ENCODE peak calls at places on chromosome 19, in ten cellular contexts. One of them, this sample, is unnamed.

GRCh38 chr19:55554749-55555152 is 9.4 kb upstream of the SBK3 start:
- DNase-seq in stimulated activated CD8-positive, alpha-beta memory T cell treated with anti-CD3 and anti-CD28 coated beads, Interleukin-4, amount 100 ng/mL, for 4 hours: no peak
- DNase-seq in hepatic stellate cell: no peak
- DNase-seq in A172: no peak
- DNase-seq in HuH-7.5: no peak
- DNase-seq in non-pigmented ciliary epithelial cell: no peak
- DNase-seq in activated T-helper 1 cell treated with anti-CD3 and anti-CD28 coated beads, Interleukin-12 subunit alpha, Interleukin-12 subunit beta, Interleukin-2, Interleukin-4 antibody, amounts not matched to agents 30 ng/mL and 10 ng/mL and 1 ng/mL, durations not matched to agents 14 hours and 24 hours and 36 hours: no peak
- DNase-seq in ureter: no peak
- DNase-seq in HuH-7: no peak
- DNase-seq in EH: no peak
- DNase-seq in this sample: no peak

GRCh38 chr19:1253514-1254080 is 5.2 kb downstream of the MIDN start:
- DNase-seq in stimulated activated CD8-positive, alpha-beta memory T cell treated with anti-CD3 and anti-CD28 coated beads, Interleukin-4, amount 100 ng/mL, for 4 hours: no peak
- DNase-seq in hepatic stellate cell: no peak
- DNase-seq in A172: no peak
- DNase-seq in HuH-7.5: no peak
- DNase-seq in non-pigmented ciliary epithelial cell: no peak
- DNase-seq in activated T-helper 1 cell treated with anti-CD3 and anti-CD28 coated beads, Interleukin-12 subunit alpha, Interleukin-12 subunit beta, Interleukin-2, Interleukin-4 antibody, amounts not matched to agents 30 ng/mL and 10 ng/mL and 1 ng/mL, durations not matched to agents 14 hours and 24 hours and 36 hours: no peak
- DNase-seq in ureter: no peak
- DNase-seq in HuH-7: no peak
- DNase-seq in EH: no peak
- DNase-seq in this sample: no peak

GRCh38 chr19:44741258-44741731 is 7.2 kb upstream of the BCL3 start:
- DNase-seq in stimulated activated CD8-positive, alpha-beta memory T cell treated with anti-CD3 and anti-CD28 coated beads, Interleukin-4, amount 100 ng/mL, for 4 hours: no peak
- DNase-seq in hepatic stellate cell: no peak
- DNase-seq in A172: no peak
- DNase-seq in HuH-7.5: no peak
- DNase-seq in non-pigmented ciliary epithelial cell: no peak
- DNase-seq in activated T-helper 1 cell treated with anti-CD3 and anti-CD28 coated beads, Interleukin-12 subunit alpha, Interleukin-12 subunit beta, Interleukin-2, Interleukin-4 antibody, amounts not matched to agents 30 ng/mL and 10 ng/mL and 1 ng/mL, durations not matched to agents 14 hours and 24 hours and 36 hours: no peak
- DNase-seq in ureter: no peak
- DNase-seq in HuH-7: no peak
- DNase-seq in EH: no peak
- DNase-seq in this sample: no peak

GRCh38 chr19:17671906-17672305 is 16.2 kb downstream of the UNC13A start:
- DNase-seq in stimulated activated CD8-positive, alpha-beta memory T cell treated with anti-CD3 and anti-CD28 coated beads, Interleukin-4, amount 100 ng/mL, for 4 hours: no peak
- DNase-seq in hepatic stellate cell: no peak
- DNase-seq in A172: peak
- DNase-seq in HuH-7.5: no peak
- DNase-seq in non-pigmented ciliary epithelial cell: no peak
- DNase-seq in activated T-helper 1 cell treated with anti-CD3 and anti-CD28 coated beads, Interleukin-12 subunit alpha, Interleukin-12 subunit beta, Interleukin-2, Interleukin-4 antibody, amounts not matched to agents 30 ng/mL and 10 ng/mL and 1 ng/mL, durations not matched to agents 14 hours and 24 hours and 36 hours: no peak
- DNase-seq in ureter: no peak
- DNase-seq in HuH-7: no peak
- DNase-seq in EH: peak
- DNase-seq in this sample: no peak

GRCh38 chr19:32651729-32652140 is 23.2 kb downstream of the ANKRD27 start:
- DNase-seq in stimulated activated CD8-positive, alpha-beta memory T cell treated with anti-CD3 and anti-CD28 coated beads, Interleukin-4, amount 100 ng/mL, for 4 hours: no peak
- DNase-seq in hepatic stellate cell: no peak
- DNase-seq in A172: no peak
- DNase-seq in HuH-7.5: no peak
- DNase-seq in non-pigmented ciliary epithelial cell: no peak
- DNase-seq in activated T-helper 1 cell treated with anti-CD3 and anti-CD28 coated beads, Interleukin-12 subunit alpha, Interleukin-12 subunit beta, Interleukin-2, Interleukin-4 antibody, amounts not matched to agents 30 ng/mL and 10 ng/mL and 1 ng/mL, durations not matched to agents 14 hours and 24 hours and 36 hours: no peak
- DNase-seq in ureter: no peak
- DNase-seq in HuH-7: peak
- DNase-seq in EH: no peak
- DNase-seq in this sample: no peak

GRCh38 chr19:5343848-5344247 is 3.2 kb upstream of the PTPRS start:
- DNase-seq in stimulated activated CD8-positive, alpha-beta memory T cell treated with anti-CD3 and anti-CD28 coated beads, Interleukin-4, amount 100 ng/mL, for 4 hours: no peak
- DNase-seq in hepatic stellate cell: no peak
- DNase-seq in A172: no peak
- DNase-seq in HuH-7.5: no peak
- DNase-seq in non-pigmented ciliary epithelial cell: no peak
- DNase-seq in activated T-helper 1 cell treated with anti-CD3 and anti-CD28 coated beads, Interleukin-12 subunit alpha, Interleukin-12 subunit beta, Interleukin-2, Interleukin-4 antibody, amounts not matched to agents 30 ng/mL and 10 ng/mL and 1 ng/mL, durations not matched to agents 14 hours and 24 hours and 36 hours: no peak
- DNase-seq in ureter: no peak
- DNase-seq in HuH-7: no peak
- DNase-seq in EH: peak
- DNase-seq in this sample: no peak

GRCh38 chr19:35048911-35049411 is 7.4 kb downstream of the HPN start:
- DNase-seq in stimulated activated CD8-positive, alpha-beta memory T cell treated with anti-CD3 and anti-CD28 coated beads, Interleukin-4, amount 100 ng/mL, for 4 hours: no peak
- DNase-seq in hepatic stellate cell: no peak
- DNase-seq in A172: no peak
- DNase-seq in HuH-7.5: no peak
- DNase-seq in non-pigmented ciliary epithelial cell: no peak
- DNase-seq in activated T-helper 1 cell treated with anti-CD3 and anti-CD28 coated beads, Interleukin-12 subunit alpha, Interleukin-12 subunit beta, Interleukin-2, Interleukin-4 antibody, amounts not matched to agents 30 ng/mL and 10 ng/mL and 1 ng/mL, durations not matched to agents 14 hours and 24 hours and 36 hours: no peak
- DNase-seq in ureter: no peak
- DNase-seq in HuH-7: no peak
- DNase-seq in EH: no peak
- DNase-seq in this sample: no peak

GRCh38 chr19:18434411-18435184 is 3.3 kb downstream of the ISYNA1 start:
- DNase-seq in stimulated activated CD8-positive, alpha-beta memory T cell treated with anti-CD3 and anti-CD28 coated beads, Interleukin-4, amount 100 ng/mL, for 4 hours: no peak
- DNase-seq in hepatic stellate cell: no peak
- DNase-seq in A172: no peak
- DNase-seq in HuH-7.5: no peak
- DNase-seq in non-pigmented ciliary epithelial cell: no peak
- DNase-seq in activated T-helper 1 cell treated with anti-CD3 and anti-CD28 coated beads, Interleukin-12 subunit alpha, Interleukin-12 subunit beta, Interleukin-2, Interleukin-4 antibody, amounts not matched to agents 30 ng/mL and 10 ng/mL and 1 ng/mL, durations not matched to agents 14 hours and 24 hours and 36 hours: no peak
- DNase-seq in ureter: no peak
- DNase-seq in HuH-7: no peak
- DNase-seq in EH: no peak
- DNase-seq in this sample: no peak

GRCh38 chr19:2483084-2483483 is 7.2 kb downstream of the GADD45B start:
- DNase-seq in stimulated activated CD8-positive, alpha-beta memory T cell treated with anti-CD3 and anti-CD28 coated beads, Interleukin-4, amount 100 ng/mL, for 4 hours: no peak
- DNase-seq in hepatic stellate cell: no peak
- DNase-seq in A172: no peak
- DNase-seq in HuH-7.5: no peak
- DNase-seq in non-pigmented ciliary epithelial cell: no peak
- DNase-seq in activated T-helper 1 cell treated with anti-CD3 and anti-CD28 coated beads, Interleukin-12 subunit alpha, Interleukin-12 subunit beta, Interleukin-2, Interleukin-4 antibody, amounts not matched to agents 30 ng/mL and 10 ng/mL and 1 ng/mL, durations not matched to agents 14 hours and 24 hours and 36 hours: no peak
- DNase-seq in ureter: no peak
- DNase-seq in HuH-7: no peak
- DNase-seq in EH: no peak
- DNase-seq in this sample: no peak

GRCh38 chr19:41698746-41699230 is 9.6 kb upstream of the CEACAM5 start:
- DNase-seq in stimulated activated CD8-positive, alpha-beta memory T cell treated with anti-CD3 and anti-CD28 coated beads, Interleukin-4, amount 100 ng/mL, for 4 hours: no peak
- DNase-seq in hepatic stellate cell: no peak
- DNase-seq in A172: no peak
- DNase-seq in HuH-7.5: no peak
- DNase-seq in non-pigmented ciliary epithelial cell: no peak
- DNase-seq in activated T-helper 1 cell treated with anti-CD3 and anti-CD28 coated beads, Interleukin-12 subunit alpha, Interleukin-12 subunit beta, Interleukin-2, Interleukin-4 antibody, amounts not matched to agents 30 ng/mL and 10 ng/mL and 1 ng/mL, durations not matched to agents 14 hours and 24 hours and 36 hours: no peak
- DNase-seq in ureter: no peak
- DNase-seq in HuH-7: peak
- DNase-seq in EH: no peak
- DNase-seq in this sample: no peak

GRCh38 chr19:56671613-56671994 is at the start of gene ZNF835:
- DNase-seq in stimulated activated CD8-positive, alpha-beta memory T cell treated with anti-CD3 and anti-CD28 coated beads, Interleukin-4, amount 100 ng/mL, for 4 hours: peak
- DNase-seq in hepatic stellate cell: peak
- DNase-seq in A172: no peak
- DNase-seq in HuH-7.5: no peak
- DNase-seq in non-pigmented ciliary epithelial cell: no peak
- DNase-seq in activated T-helper 1 cell treated with anti-CD3 and anti-CD28 coated beads, Interleukin-12 subunit alpha, Interleukin-12 subunit beta, Interleukin-2, Interleukin-4 antibody, amounts not matched to agents 30 ng/mL and 10 ng/mL and 1 ng/mL, durations not matched to agents 14 hours and 24 hours and 36 hours: peak
- DNase-seq in ureter: peak
- DNase-seq in HuH-7: no peak
- DNase-seq in EH: no peak
- DNase-seq in this sample: no peak

GRCh38 chr19:10353793-10354391 is 14.5 kb upstream of the ICAM3 start:
- DNase-seq in stimulated activated CD8-positive, alpha-beta memory T cell treated with anti-CD3 and anti-CD28 coated beads, Interleukin-4, amount 100 ng/mL, for 4 hours: no peak
- DNase-seq in hepatic stellate cell: no peak
- DNase-seq in A172: peak
- DNase-seq in HuH-7.5: no peak
- DNase-seq in non-pigmented ciliary epithelial cell: no peak
- DNase-seq in activated T-helper 1 cell treated with anti-CD3 and anti-CD28 coated beads, Interleukin-12 subunit alpha, Interleukin-12 subunit beta, Interleukin-2, Interleukin-4 antibody, amounts not matched to agents 30 ng/mL and 10 ng/mL and 1 ng/mL, durations not matched to agents 14 hours and 24 hours and 36 hours: no peak
- DNase-seq in ureter: no peak
- DNase-seq in HuH-7: no peak
- DNase-seq in EH: peak
- DNase-seq in this sample: no peak

GRCh38 chr19:34985249-34986022 is 14.7 kb upstream of the GRAMD1A start:
- DNase-seq in stimulated activated CD8-positive, alpha-beta memory T cell treated with anti-CD3 and anti-CD28 coated beads, Interleukin-4, amount 100 ng/mL, for 4 hours: no peak
- DNase-seq in hepatic stellate cell: no peak
- DNase-seq in A172: no peak
- DNase-seq in HuH-7.5: no peak
- DNase-seq in non-pigmented ciliary epithelial cell: no peak
- DNase-seq in activated T-helper 1 cell treated with anti-CD3 and anti-CD28 coated beads, Interleukin-12 subunit alpha, Interleukin-12 subunit beta, Interleukin-2, Interleukin-4 antibody, amounts not matched to agents 30 ng/mL and 10 ng/mL and 1 ng/mL, durations not matched to agents 14 hours and 24 hours and 36 hours: no peak
- DNase-seq in ureter: no peak
- DNase-seq in HuH-7: no peak
- DNase-seq in EH: peak
- DNase-seq in this sample: no peak

GRCh38 chr19:29666634-29667389 is 1.6 kb downstream of the PLEKHF1 start:
- DNase-seq in stimulated activated CD8-positive, alpha-beta memory T cell treated with anti-CD3 and anti-CD28 coated beads, Interleukin-4, amount 100 ng/mL, for 4 hours: no peak
- DNase-seq in hepatic stellate cell: peak
- DNase-seq in A172: peak
- DNase-seq in HuH-7.5: no peak
- DNase-seq in non-pigmented ciliary epithelial cell: no peak
- DNase-seq in activated T-helper 1 cell treated with anti-CD3 and anti-CD28 coated beads, Interleukin-12 subunit alpha, Interleukin-12 subunit beta, Interleukin-2, Interleukin-4 antibody, amounts not matched to agents 30 ng/mL and 10 ng/mL and 1 ng/mL, durations not matched to agents 14 hours and 24 hours and 36 hours: no peak
- DNase-seq in ureter: peak
- DNase-seq in HuH-7: peak
- DNase-seq in EH: peak
- DNase-seq in this sample: peak

GRCh38 chr19:6691342-6691741 is 21.4 kb upstream of the TNFSF14 start:
- DNase-seq in stimulated activated CD8-positive, alpha-beta memory T cell treated with anti-CD3 and anti-CD28 coated beads, Interleukin-4, amount 100 ng/mL, for 4 hours: no peak
- DNase-seq in hepatic stellate cell: no peak
- DNase-seq in A172: no peak
- DNase-seq in HuH-7.5: no peak
- DNase-seq in non-pigmented ciliary epithelial cell: no peak
- DNase-seq in activated T-helper 1 cell treated with anti-CD3 and anti-CD28 coated beads, Interleukin-12 subunit alpha, Interleukin-12 subunit beta, Interleukin-2, Interleukin-4 antibody, amounts not matched to agents 30 ng/mL and 10 ng/mL and 1 ng/mL, durations not matched to agents 14 hours and 24 hours and 36 hours: no peak
- DNase-seq in ureter: no peak
- DNase-seq in HuH-7: no peak
- DNase-seq in EH: no peak
- DNase-seq in this sample: no peak

GRCh38 chr19:1847684-1848398 is 442 bp downstream of the REXO1 start:
- DNase-seq in stimulated activated CD8-positive, alpha-beta memory T cell treated with anti-CD3 and anti-CD28 coated beads, Interleukin-4, amount 100 ng/mL, for 4 hours: no peak
- DNase-seq in hepatic stellate cell: peak
- DNase-seq in A172: peak
- DNase-seq in HuH-7.5: peak
- DNase-seq in non-pigmented ciliary epithelial cell: no peak
- DNase-seq in activated T-helper 1 cell treated with anti-CD3 and anti-CD28 coated beads, Interleukin-12 subunit alpha, Interleukin-12 subunit beta, Interleukin-2, Interleukin-4 antibody, amounts not matched to agents 30 ng/mL and 10 ng/mL and 1 ng/mL, durations not matched to agents 14 hours and 24 hours and 36 hours: no peak
- DNase-seq in ureter: no peak
- DNase-seq in HuH-7: no peak
- DNase-seq in EH: peak
- DNase-seq in this sample: no peak

GRCh38 chr19:33214621-33215020 is 11.0 kb downstream of the SLC7A10 start:
- DNase-seq in stimulated activated CD8-positive, alpha-beta memory T cell treated with anti-CD3 and anti-CD28 coated beads, Interleukin-4, amount 100 ng/mL, for 4 hours: no peak
- DNase-seq in hepatic stellate cell: peak
- DNase-seq in A172: peak
- DNase-seq in HuH-7.5: peak
- DNase-seq in non-pigmented ciliary epithelial cell: no peak
- DNase-seq in activated T-helper 1 cell treated with anti-CD3 and anti-CD28 coated beads, Interleukin-12 subunit alpha, Interleukin-12 subunit beta, Interleukin-2, Interleukin-4 antibody, amounts not matched to agents 30 ng/mL and 10 ng/mL and 1 ng/mL, durations not matched to agents 14 hours and 24 hours and 36 hours: no peak
- DNase-seq in ureter: no peak
- DNase-seq in HuH-7: peak
- DNase-seq in EH: peak
- DNase-seq in this sample: peak

GRCh38 chr19:48469056-48469881 is at the start of gene CYTH2:
- DNase-seq in stimulated activated CD8-positive, alpha-beta memory T cell treated with anti-CD3 and anti-CD28 coated beads, Interleukin-4, amount 100 ng/mL, for 4 hours: peak
- DNase-seq in hepatic stellate cell: peak
- DNase-seq in A172: peak
- DNase-seq in HuH-7.5: peak
- DNase-seq in non-pigmented ciliary epithelial cell: no peak
- DNase-seq in activated T-helper 1 cell treated with anti-CD3 and anti-CD28 coated beads, Interleukin-12 subunit alpha, Interleukin-12 subunit beta, Interleukin-2, Interleukin-4 antibody, amounts not matched to agents 30 ng/mL and 10 ng/mL and 1 ng/mL, durations not matched to agents 14 hours and 24 hours and 36 hours: peak
- DNase-seq in ureter: peak
- DNase-seq in HuH-7: peak
- DNase-seq in EH: peak
- DNase-seq in this sample: peak

GRCh38 chr19:1673645-1674292 is 21.4 kb upstream of the TCF3 start:
- DNase-seq in stimulated activated CD8-positive, alpha-beta memory T cell treated with anti-CD3 and anti-CD28 coated beads, Interleukin-4, amount 100 ng/mL, for 4 hours: no peak
- DNase-seq in hepatic stellate cell: no peak
- DNase-seq in A172: no peak
- DNase-seq in HuH-7.5: no peak
- DNase-seq in non-pigmented ciliary epithelial cell: no peak
- DNase-seq in activated T-helper 1 cell treated with anti-CD3 and anti-CD28 coated beads, Interleukin-12 subunit alpha, Interleukin-12 subunit beta, Interleukin-2, Interleukin-4 antibody, amounts not matched to agents 30 ng/mL and 10 ng/mL and 1 ng/mL, durations not matched to agents 14 hours and 24 hours and 36 hours: no peak
- DNase-seq in ureter: no peak
- DNase-seq in HuH-7: no peak
- DNase-seq in EH: no peak
- DNase-seq in this sample: no peak

GRCh38 chr19:49222011-49222410 is 64.4 kb downstream of the TRPM4 start:
- DNase-seq in stimulated activated CD8-positive, alpha-beta memory T cell treated with anti-CD3 and anti-CD28 coated beads, Interleukin-4, amount 100 ng/mL, for 4 hours: no peak
- DNase-seq in hepatic stellate cell: no peak
- DNase-seq in A172: no peak
- DNase-seq in HuH-7.5: no peak
- DNase-seq in non-pigmented ciliary epithelial cell: no peak
- DNase-seq in activated T-helper 1 cell treated with anti-CD3 and anti-CD28 coated beads, Interleukin-12 subunit alpha, Interleukin-12 subunit beta, Interleukin-2, Interleukin-4 antibody, amounts not matched to agents 30 ng/mL and 10 ng/mL and 1 ng/mL, durations not matched to agents 14 hours and 24 hours and 36 hours: no peak
- DNase-seq in ureter: no peak
- DNase-seq in HuH-7: no peak
- DNase-seq in EH: peak
- DNase-seq in this sample: no peak

GRCh38 chr19:23070353-23070781 is 46.5 kb upstream of the ZNF730 start:
- DNase-seq in stimulated activated CD8-positive, alpha-beta memory T cell treated with anti-CD3 and anti-CD28 coated beads, Interleukin-4, amount 100 ng/mL, for 4 hours: no peak
- DNase-seq in hepatic stellate cell: no peak
- DNase-seq in A172: no peak
- DNase-seq in HuH-7.5: no peak
- DNase-seq in non-pigmented ciliary epithelial cell: peak
- DNase-seq in activated T-helper 1 cell treated with anti-CD3 and anti-CD28 coated beads, Interleukin-12 subunit alpha, Interleukin-12 subunit beta, Interleukin-2, Interleukin-4 antibody, amounts not matched to agents 30 ng/mL and 10 ng/mL and 1 ng/mL, durations not matched to agents 14 hours and 24 hours and 36 hours: no peak
- DNase-seq in ureter: peak
- DNase-seq in HuH-7: no peak
- DNase-seq in EH: peak
- DNase-seq in this sample: no peak

GRCh38 chr19:38221919-38222828 is 1.8 kb downstream of the DPF1 start:
- DNase-seq in stimulated activated CD8-positive, alpha-beta memory T cell treated with anti-CD3 and anti-CD28 coated beads, Interleukin-4, amount 100 ng/mL, for 4 hours: no peak
- DNase-seq in hepatic stellate cell: no peak
- DNase-seq in A172: no peak
- DNase-seq in HuH-7.5: no peak
- DNase-seq in non-pigmented ciliary epithelial cell: no peak
- DNase-seq in activated T-helper 1 cell treated with anti-CD3 and anti-CD28 coated beads, Interleukin-12 subunit alpha, Interleukin-12 subunit beta, Interleukin-2, Interleukin-4 antibody, amounts not matched to agents 30 ng/mL and 10 ng/mL and 1 ng/mL, durations not matched to agents 14 hours and 24 hours and 36 hours: no peak
- DNase-seq in ureter: no peak
- DNase-seq in HuH-7: no peak
- DNase-seq in EH: no peak
- DNase-seq in this sample: no peak

GRCh38 chr19:1373042-1373533 is 10.6 kb upstream of the NDUFS7 start:
- DNase-seq in stimulated activated CD8-positive, alpha-beta memory T cell treated with anti-CD3 and anti-CD28 coated beads, Interleukin-4, amount 100 ng/mL, for 4 hours: no peak
- DNase-seq in hepatic stellate cell: no peak
- DNase-seq in A172: no peak
- DNase-seq in HuH-7.5: no peak
- DNase-seq in non-pigmented ciliary epithelial cell: no peak
- DNase-seq in activated T-helper 1 cell treated with anti-CD3 and anti-CD28 coated beads, Interleukin-12 subunit alpha, Interleukin-12 subunit beta, Interleukin-2, Interleukin-4 antibody, amounts not matched to agents 30 ng/mL and 10 ng/mL and 1 ng/mL, durations not matched to agents 14 hours and 24 hours and 36 hours: no peak
- DNase-seq in ureter: no peak
- DNase-seq in HuH-7: no peak
- DNase-seq in EH: no peak
- DNase-seq in this sample: no peak

This sample was measured in H54.